ENCODE peak calls at places on chromosomes 3 and 15, in four cellular contexts. F is B cell, A is Calu3, V is PC-9. N is an unnamed sample.

GRCh38 chr3:21462151-21462550 is 288.9 kb downstream of the ZNF385D start:
- DNase-seq in A (no peak), F (no peak), V (no peak), N (no peak)

GRCh38 chr3:71511446-71511845 is 72.1 kb downstream of the FOXP1 start:
- DNase-seq in A (no peak), V (no peak), F (no peak), N (no peak)

GRCh38 chr3:426056-426455 is 229.5 kb downstream of the CHL1 start:
- DNase-seq in A (peak), F (no peak), V (no peak), N (no peak)

GRCh38 chr3:2446146-2446545 is 347.5 kb downstream of the CNTN4 start:
- DNase-seq in F (no peak), A (no peak), V (no peak), N (no peak)

GRCh38 chr3:126664591-126665214 is 9.8 kb upstream of the TXNRD3 start:
- DNase-seq in V (no peak), F (no peak), A (peak), N (no peak)

GRCh38 chr3:78633626-78634025 is 1134.2 kb downstream of the ROBO1 start:
- DNase-seq in F (no peak), A (no peak), V (no peak), N (no peak)

GRCh38 chr3:104190681-104191080 is 1176.0 kb upstream of the ALCAM start:
- DNase-seq in A (no peak), V (no peak), F (no peak), N (no peak)

GRCh38 chr3:47162695-47163022 is 1.3 kb downstream of the SETD2 start:
- DNase-seq in F (no peak), V (no peak), A (no peak), N (no peak)

GRCh38 chr3:158748237-158748828 is 16.1 kb upstream of the RARRES1 start:
- DNase-seq in V (peak), A (no peak), F (no peak), N (no peak)

GRCh38 chr3:16388850-16389411 is 123.9 kb downstream of the OXNAD1 start:
- DNase-seq in F (no peak), A (no peak), V (no peak), N (no peak)

GRCh38 chr15:42273900-42274692 is 863 bp upstream of the TMEM87A start:
- DNase-seq in A (peak), F (peak), V (peak), N (no peak)

GRCh38 chr3:169453256-169454059 is 210.1 kb downstream of the MECOM start:
- DNase-seq in F (no peak), V (no peak), A (no peak), N (no peak)

GRCh38 chr3:157807286-157807685 is 298.9 kb downstream of the SHOX2 start:
- DNase-seq in V (no peak), F (no peak), A (no peak), N (no peak)

GRCh38 chr15:72864681-72865080 is 81.1 kb upstream of the ADPGK start:
- DNase-seq in A (no peak), F (no peak), V (no peak), N (no peak)

GRCh38 chr3:187044206-187044605 is 95.1 kb downstream of the RPL39L start:
- DNase-seq in V (no peak), A (no peak), F (peak), N (no peak)

GRCh38 chr3:28286595-28286994 is 45.2 kb downstream of the CMC1 start:
- DNase-seq in V (no peak), F (peak), A (no peak), N (no peak)

GRCh38 chr3:44669760-44670159 is 21.2 kb downstream of the ZNF35 start:
- DNase-seq in V (no peak), F (no peak), A (no peak), N (no peak)

GRCh38 chr3:143443851-143444331 is 324.3 kb downstream of the CHST2 start:
- DNase-seq in F (no peak), V (peak), A (peak), N (no peak)

GRCh38 chr3:12753275-12754028 is 5.6 kb downstream of the TMEM40 start:
- DNase-seq in F (no peak), V (peak), A (peak), N (no peak)

GRCh38 chr3:126554560-126555525 is 3.9 kb downstream of the C3orf22 start:
- DNase-seq in V (no peak), F (no peak), A (no peak), N (peak)

GRCh38 chr3:9280477-9281219 is 31.2 kb upstream of the SRGAP3 start:
- DNase-seq in V (no peak), F (no peak), A (no peak), N (no peak)

GRCh38 chr15:52567886-52568568 is 803 bp downstream of the ARPP19 start:
- DNase-seq in V (peak), A (peak), F (no peak), N (peak)

GRCh38 chr15:83898295-83898694 is 244.4 kb downstream of the ADAMTSL3 start:
- DNase-seq in A (no peak), V (no peak), F (no peak), N (no peak)

GRCh38 chr15:87567399-87567798 is 689.1 kb downstream of the NTRK3 start:
- DNase-seq in A (no peak), V (no peak), F (no peak), N (no peak)

GRCh38 chr3:183306798-183307671 is 54.0 kb downstream of the B3GNT5 start:
- DNase-seq in V (peak), A (peak), F (peak), N (no peak)

GRCh38 chr15:83112233-83112958 is 5.0 kb downstream of the TM6SF1 start:
- DNase-seq in F (no peak), V (no peak), A (no peak), N (no peak)

GRCh38 chr15:94164202-94164807 is 67.1 kb upstream of the MCTP2 start:
- DNase-seq in F (peak), A (peak), V (no peak), N (peak)

GRCh38 chr15:84828433-84828908 is 11.3 kb downstream of the ALPK3 start:
- DNase-seq in A (no peak), V (no peak), F (no peak), N (no peak)

GRCh38 chr15:87939838-87940457 is 316.6 kb downstream of the NTRK3 start:
- DNase-seq in V (no peak), A (no peak), F (no peak), N (no peak)

GRCh38 chr15:84961114-84961452 is 20.6 kb upstream of the PDE8A start:
- DNase-seq in V (no peak), A (no peak), F (no peak), N (no peak)

GRCh38 chr3:66276705-66277274 is 56.0 kb downstream of the SLC25A26 start:
- DNase-seq in A (peak), F (peak), V (peak), N (peak)

DNA sequence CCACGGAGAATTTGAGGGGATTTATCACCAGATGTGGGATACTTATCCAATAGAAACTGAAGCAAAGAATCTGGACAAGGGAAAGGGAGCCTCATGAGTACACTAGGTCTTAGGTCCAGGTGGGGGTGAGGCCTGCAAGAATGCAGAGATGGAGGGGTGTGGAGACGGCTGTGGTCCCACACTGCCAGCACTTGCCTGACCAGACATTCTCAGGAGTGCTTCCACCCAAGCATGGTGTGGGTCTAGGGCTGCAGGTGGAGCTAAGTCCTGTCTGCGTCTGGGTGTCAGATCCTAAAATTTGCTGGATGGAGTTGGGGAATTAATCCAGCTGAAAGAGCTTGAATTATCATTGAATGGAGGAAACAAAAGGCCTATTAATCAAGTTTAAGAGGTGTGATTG is 14.4 kb downstream of the PML start:
- DNase-seq in F (no peak), V (no peak), A (no peak), N (no peak)
- TF ChIP-seq CTCF in F (no peak), V (no peak), A (no peak), N (no peak)

GRCh38 chr15:40233727-40234577 is 4.9 kb upstream of the PAK6 start:
- DNase-seq in F (no peak), V (no peak), A (no peak), N (no peak)
- TF ChIP-seq CTCF in F (no peak), V (no peak), A (no peak), N (no peak)

DNA sequence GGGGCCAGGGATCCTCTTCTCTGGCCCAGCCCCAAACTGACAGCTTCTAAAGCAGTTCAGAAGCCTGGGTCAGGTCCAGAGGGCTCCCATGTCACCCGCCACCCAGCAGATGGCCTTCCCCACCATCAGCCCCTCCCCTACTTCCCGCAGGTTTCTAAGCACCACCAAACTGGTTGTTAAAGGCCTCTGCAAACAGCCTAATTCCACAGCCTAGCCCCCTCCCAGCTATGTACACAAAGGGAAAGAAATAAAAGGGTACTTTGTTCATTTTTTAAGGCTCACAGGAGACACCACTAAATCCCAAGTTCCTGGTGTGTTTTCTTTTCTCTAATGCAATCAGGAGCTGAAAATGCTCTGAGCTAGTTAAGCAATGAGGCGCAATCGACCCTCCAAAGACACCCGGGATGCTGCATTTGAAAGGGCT is 30.6 kb downstream of the PLCH1 start:
- DNase-seq in A (peak), V (no peak), F (no peak), N (peak)
- TF ChIP-seq CTCF in A (no peak), V (no peak), F (no peak), N (no peak)

DNA sequence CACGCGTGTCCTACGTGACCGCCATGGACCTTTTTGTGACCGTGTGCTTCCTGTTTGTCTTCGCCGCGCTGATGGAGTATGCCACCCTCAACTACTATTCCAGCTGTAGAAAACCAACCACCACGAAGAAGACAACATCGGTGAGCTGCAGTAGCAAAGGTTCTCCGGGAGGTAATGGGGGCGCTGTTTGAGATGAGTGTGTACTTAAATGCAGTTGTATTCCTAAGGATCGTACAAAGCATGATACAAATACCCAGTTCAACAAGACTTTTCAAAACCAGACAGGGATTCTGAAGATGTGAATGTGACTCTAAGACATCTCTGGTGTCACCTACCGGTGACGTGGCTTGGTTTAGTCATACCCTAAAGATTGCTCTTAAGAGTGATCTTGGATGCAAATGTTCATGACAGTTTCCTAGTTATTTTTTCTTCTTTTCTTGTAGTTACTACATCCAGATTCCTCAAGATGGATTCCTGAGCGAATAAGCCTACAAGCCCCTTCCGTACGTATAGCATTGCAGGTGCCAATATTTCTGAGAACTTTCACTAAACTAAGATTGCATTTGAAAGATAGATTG is 556.6 kb downstream of the GABRG3 start:
- DNase-seq in A (no peak), F (no peak), V (no peak), N (no peak)
- TF ChIP-seq CTCF in A (no peak), F (no peak), V (peak), N (peak)

GRCh38 chr3:76044601-76045600 is 259.6 kb upstream of the ZNF717 start:
- DNase-seq in A (peak), F (no peak), V (no peak), N (peak)
- TF ChIP-seq CTCF in A (no peak), F (peak), V (peak), N (peak)

DNA sequence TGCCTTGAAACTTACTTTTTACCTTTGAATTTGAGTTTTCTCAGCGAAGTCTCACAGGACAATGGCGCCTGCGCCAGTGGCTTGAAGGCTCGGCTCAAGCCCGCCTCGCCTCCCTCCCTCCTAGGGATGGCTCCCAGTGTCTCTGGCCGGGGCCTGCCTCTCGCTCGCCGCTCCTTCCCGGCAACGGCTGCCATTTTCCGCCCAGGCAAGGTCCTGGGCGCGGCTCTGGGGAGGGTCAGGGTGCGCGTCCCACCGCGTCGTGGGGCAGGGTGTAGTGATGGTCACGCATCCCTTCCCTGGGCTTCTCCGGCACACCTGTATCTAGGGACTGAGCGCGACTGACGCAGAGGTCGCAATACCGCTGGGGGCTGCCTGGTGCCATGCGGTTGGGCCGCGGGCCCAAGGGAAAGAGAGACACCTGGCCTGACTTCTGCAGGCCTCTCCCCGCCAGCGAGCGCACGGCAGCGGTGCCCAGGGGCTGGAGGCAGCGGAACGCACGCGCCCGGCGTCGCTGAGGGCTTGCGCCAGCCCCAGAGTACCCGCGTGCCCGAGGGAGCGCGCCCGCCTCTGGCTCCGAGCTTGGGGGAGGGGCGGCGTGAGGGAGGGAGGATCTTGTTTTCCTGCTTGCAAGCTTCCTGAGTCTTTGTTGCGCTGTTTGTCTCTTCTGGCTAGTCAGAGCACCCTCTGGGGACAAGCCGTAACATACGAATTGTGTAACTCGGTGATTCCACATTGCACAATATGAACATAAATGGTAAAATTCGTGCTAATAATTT is 20.7 kb upstream of the FEM1B start:
- DNase-seq in A (peak), V (peak), F (peak), N (peak)
- TF ChIP-seq CTCF in A (no peak), V (no peak), F (no peak), N (peak)